ENCODE peak calls at places on chromosomes 4 and X, in six cellular contexts. Q is H1, R is SK-N-SH, O is HCT116, T is GM12878, L is HepG2. M is an unnamed sample.

GRCh38 chr4:89664521-89664920 is 172.4 kb downstream of the SNCA start:
- DNase-seq in Q (no peak), R (no peak), O (no peak), T (no peak), L (no peak), M (no peak)

GRCh38 chrX:69988955-69989394 is 60.8 kb downstream of the AWAT2 start:
- DNase-seq in Q (no peak), R (no peak), O (peak), T (no peak), L (no peak), M (no peak)

GRCh38 chrX:40418413-40419195 is 162.2 kb upstream of the ATP6AP2 start:
- DNase-seq in Q (no peak), R (no peak), O (no peak), T (no peak), L (no peak), M (peak)

GRCh38 chrX:78673256-78673655 is 14.1 kb upstream of the RTL3 start:
- DNase-seq in Q (no peak), R (no peak), O (no peak), T (no peak), L (no peak), M (no peak)

GRCh38 chrX:140508958-140509357 is 4.1 kb upstream of the SOX3 start:
- DNase-seq in Q (no peak), R (peak), O (no peak), T (no peak), L (no peak), M (no peak)

GRCh38 chrX:108312011-108312410 is 126.2 kb downstream of the COL4A6 start:
- DNase-seq in Q (no peak), R (no peak), O (no peak), T (no peak), L (no peak), M (no peak)

GRCh38 chrX:128619490-128619889 is 567.3 kb upstream of the ACTRT1 start:
- DNase-seq in Q (no peak), R (no peak), O (no peak), T (no peak), L (no peak), M (no peak)

GRCh38 chrX:155767101-155767878 is 113.9 kb upstream of the VAMP7 start:
- DNase-seq in Q (peak), R (peak), O (peak), T (peak), L (no peak), M (peak)

GRCh38 chr4:53221832-53222480 is 143.9 kb downstream of the SCFD2 start:
- DNase-seq in Q (no peak), R (no peak), O (no peak), T (no peak), L (no peak), M (no peak)

GRCh38 chr4:146146918-146147317 is 28.6 kb upstream of the LSM6 start:
- DNase-seq in Q (no peak), R (no peak), O (no peak), T (no peak), L (peak), M (no peak)

GRCh38 chr4:84683065-84683464 is 100.1 kb downstream of the CDS1 start:
- DNase-seq in Q (no peak), R (no peak), O (no peak), T (no peak), L (no peak), M (no peak)

GRCh38 chrX:146707781-146708180 is 101.8 kb upstream of the CXorf51B start:
- DNase-seq in Q (peak), R (no peak), O (no peak), T (no peak), L (no peak), M (no peak)

GRCh38 chr4:87896020-87896621 is 63.4 kb downstream of the MEPE start:
- DNase-seq in Q (peak), R (no peak), O (peak), T (no peak), L (peak), M (no peak)

GRCh38 chr4:26820346-26820745 is 40.3 kb upstream of the STIM2 start:
- DNase-seq in Q (no peak), R (no peak), O (no peak), T (no peak), L (no peak), M (no peak)

GRCh38 chr4:26823583-26823982 is 37.1 kb upstream of the STIM2 start:
- DNase-seq in Q (no peak), R (no peak), O (no peak), T (no peak), L (no peak), M (no peak)

GRCh38 chr4:26819478-26819877 is 41.2 kb upstream of the STIM2 start:
- DNase-seq in Q (no peak), R (no peak), O (no peak), T (no peak), L (no peak), M (no peak)

GRCh38 chr4:26821677-26822503 is 38.8 kb upstream of the STIM2 start:
- DNase-seq in Q (no peak), R (no peak), O (peak), T (no peak), L (peak), M (no peak)

DNA sequence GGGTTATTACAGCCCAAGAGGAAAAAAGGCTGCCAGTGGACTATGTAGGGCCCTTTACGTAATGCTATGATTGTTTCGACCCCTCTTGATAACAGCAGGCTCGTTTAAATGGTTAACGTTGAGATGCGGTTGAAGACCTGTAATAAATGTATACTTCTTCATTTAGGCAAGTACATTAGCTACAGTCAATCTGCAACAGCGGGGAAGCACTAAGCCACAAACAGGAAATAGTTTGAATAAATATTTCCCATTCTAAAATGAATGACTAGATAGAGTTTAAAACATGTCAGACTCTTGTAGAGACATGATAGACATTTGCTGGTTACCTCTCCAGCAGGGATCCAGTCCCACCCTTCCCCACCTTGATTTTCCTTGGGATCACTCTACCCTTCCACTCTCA is 38.1 kb upstream of the STIM2 start:
- DNase-seq in Q (no peak), R (no peak), O (no peak), T (peak), L (no peak), M (no peak)
- TF ChIP-seq JUND in Q (no peak), R (no peak), O (no peak), T (no peak), L (no peak), M (no peak)

GRCh38 chrX:106997611-106998010 is 2.4 kb downstream of the MORC4 start:
- DNase-seq in Q (no peak), R (no peak), O (no peak), T (no peak), L (no peak), M (no peak)

GRCh38 chrX:106995678-106996077 is 4.3 kb downstream of the MORC4 start:
- DNase-seq in Q (no peak), R (no peak), O (no peak), T (no peak), L (no peak), M (no peak)

GRCh38 chrX:106999002-106999975 is 723 bp downstream of the MORC4 start:
- DNase-seq in Q (no peak), R (peak), O (peak), T (no peak), L (peak), M (peak)

GRCh38 chrX:107000013-107000515 is at the start of gene MORC4:
- DNase-seq in Q (peak), R (peak), O (peak), T (no peak), L (peak), M (peak)
- TF ChIP-seq JUND in Q (no peak), R (no peak), O (no peak), T (no peak), L (no peak), M (no peak)

DNA sequence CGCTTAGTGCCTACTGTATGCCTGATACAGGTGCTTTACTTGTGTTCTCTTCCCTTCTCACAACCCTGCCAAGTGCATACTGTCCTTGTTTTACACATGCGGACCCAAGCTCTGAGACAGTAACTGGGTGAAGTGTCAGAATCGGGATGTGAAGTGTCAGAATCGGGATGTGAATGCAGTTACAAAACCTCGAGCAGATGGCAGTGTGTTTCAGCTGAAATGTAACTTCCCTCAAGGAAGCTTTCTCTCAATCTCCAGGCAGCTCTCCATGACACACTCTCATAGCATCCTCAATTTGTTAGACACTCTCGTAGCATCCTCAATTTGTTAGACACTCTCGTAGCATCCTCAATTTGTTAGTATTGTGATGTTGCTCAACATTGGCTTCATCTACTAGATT is 1.0 kb upstream of the HPSE start:
- DNase-seq in Q (no peak), R (no peak), O (no peak), T (no peak), L (no peak), M (no peak)
- TF ChIP-seq JUND in Q (no peak), R (no peak), O (no peak), T (no peak), L (no peak), M (no peak)

GRCh38 chr4:114782842-114783595 is 184.4 kb downstream of the UGT8 start:
- DNase-seq in Q (no peak), R (no peak), O (no peak), T (no peak), L (no peak), M (no peak)
- TF ChIP-seq JUND in Q (no peak), R (no peak), O (no peak), T (no peak), L (no peak), M (no peak)

DNA sequence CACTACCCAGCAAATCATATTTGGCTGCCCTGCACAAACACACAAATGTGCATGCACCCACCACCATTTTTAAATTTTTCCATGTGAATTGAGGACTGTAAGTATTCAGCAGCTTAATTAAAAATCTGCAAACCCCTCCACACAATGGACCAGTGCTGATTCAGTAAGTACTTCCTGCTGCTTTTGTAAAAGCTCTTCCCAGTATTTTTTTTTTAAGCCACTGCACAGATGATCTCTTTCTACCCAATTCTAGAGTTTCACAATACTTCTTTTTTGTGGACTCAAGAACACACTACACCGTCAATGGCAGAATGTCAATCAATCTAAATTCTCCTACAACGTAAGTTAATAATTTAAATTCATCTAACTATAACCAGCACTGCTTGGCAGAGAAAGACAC is 26.5 kb downstream of the SH3RF1 start:
- DNase-seq in Q (no peak), R (no peak), O (no peak), T (no peak), L (no peak), M (no peak)
- TF ChIP-seq JUND in Q (no peak), R (no peak), O (no peak), T (no peak), L (no peak), M (no peak)

GRCh38 chr4:55435136-55435535 is 39.4 kb downstream of the TMEM165 start:
- DNase-seq in Q (no peak), R (no peak), O (no peak), T (peak), L (no peak), M (peak)
- TF ChIP-seq JUND in Q (no peak), R (no peak), O (no peak), T (no peak), L (no peak), M (no peak)

GRCh38 chr4:42768125-42768748 is 111.3 kb upstream of the ATP8A1 start:
- DNase-seq in Q (no peak), R (no peak), O (no peak), T (no peak), L (no peak), M (no peak)
- TF ChIP-seq JUND in Q (no peak), R (no peak), O (no peak), T (no peak), L (no peak), M (no peak)